ENCODE peak calls at places on chromosome 17, in six cellular contexts. G, N, T, U, B and C are unnamed samples.

GRCh38 chr17:35797918-35798317 is 2.5 kb upstream of the MMP28 start:
- DNase-seq in G (no peak), N (no peak), T (no peak), U (no peak), B (no peak), C (no peak)

GRCh38 chr17:61551255-61551742 is 39.7 kb downstream of the NACA2 start:
- DNase-seq in G (no peak), N (no peak), T (no peak), U (no peak), B (no peak), C (no peak)

GRCh38 chr17:78826836-78827509 is 13.6 kb downstream of the USP36 start:
- DNase-seq in G (no peak), N (peak), T (no peak), U (no peak), B (no peak), C (no peak)

GRCh38 chr17:66459811-66460270 is 157.4 kb downstream of the PRKCA start:
- DNase-seq in G (no peak), N (no peak), T (peak), U (no peak), B (no peak), C (peak)

GRCh38 chr17:8964801-8965393 is 610 bp downstream of the PIK3R5 start:
- DNase-seq in G (no peak), N (no peak), T (no peak), U (peak), B (no peak), C (no peak)

GRCh38 chr17:72812823-72813222 is 279.7 kb downstream of the SLC39A11 start:
- DNase-seq in G (no peak), N (no peak), T (no peak), U (no peak), B (no peak), C (no peak)

GRCh38 chr17:36149296-36149820 is 27.1 kb downstream of the TBC1D3B start:
- DNase-seq in G (peak), N (no peak), T (no peak), U (no peak), B (no peak), C (no peak)

GRCh38 chr17:79627766-79628690 is 17.2 kb upstream of the RBFOX3 start:
- DNase-seq in G (peak), N (no peak), T (no peak), U (peak), B (peak), C (no peak)

GRCh38 chr17:1997587-1998425 is 27.3 kb downstream of the RTN4RL1 start:
- DNase-seq in G (no peak), N (no peak), T (no peak), U (peak), B (no peak), C (no peak)

GRCh38 chr17:37490638-37491614 is 1.2 kb downstream of the DUSP14 start:
- DNase-seq in G (peak), N (no peak), T (peak), U (peak), B (no peak), C (no peak)

GRCh38 chr17:33523577-33523981 is 230.5 kb upstream of the ASIC2 start:
- DNase-seq in G (peak), N (no peak), T (no peak), U (no peak), B (no peak), C (no peak)

GRCh38 chr17:35051183-35051578 is 12.3 kb downstream of the RFFL start:
- DNase-seq in G (no peak), N (no peak), T (no peak), U (no peak), B (no peak), C (no peak)

GRCh38 chr17:81260171-81260570 is 21.1 kb downstream of the NDUFAF8 start:
- DNase-seq in G (no peak), N (no peak), T (no peak), U (no peak), B (no peak), C (no peak)
- H3K27ac ChIP-seq in G (no peak), N (no peak), T (no peak), U (no peak), B (no peak), C (no peak)

DNA sequence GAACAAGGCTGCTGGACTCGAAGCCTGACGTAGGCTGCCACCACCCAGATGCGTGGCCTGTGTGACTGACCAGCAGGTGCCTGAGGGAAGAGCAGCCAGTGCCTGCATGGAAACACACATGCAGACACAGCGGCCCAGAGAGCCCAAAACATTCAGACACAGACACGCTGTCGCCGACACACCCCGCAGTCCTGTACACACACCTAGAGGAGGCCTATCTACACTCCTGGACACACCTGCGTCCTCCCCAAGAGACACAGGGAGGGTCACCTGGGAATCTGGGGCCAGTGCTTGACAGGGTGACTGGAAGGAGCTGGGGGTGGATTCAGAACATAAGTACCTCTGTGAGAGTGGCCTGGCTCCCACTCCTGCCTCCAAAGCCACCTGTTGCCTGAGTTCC is 6.1 kb upstream of the TSPOAP1 start:
- DNase-seq in G (no peak), N (no peak), T (no peak), U (no peak), B (peak), C (no peak)
- H3K27ac ChIP-seq in G (no peak), N (no peak), T (no peak), U (no peak), B (peak), C (no peak)

DNA sequence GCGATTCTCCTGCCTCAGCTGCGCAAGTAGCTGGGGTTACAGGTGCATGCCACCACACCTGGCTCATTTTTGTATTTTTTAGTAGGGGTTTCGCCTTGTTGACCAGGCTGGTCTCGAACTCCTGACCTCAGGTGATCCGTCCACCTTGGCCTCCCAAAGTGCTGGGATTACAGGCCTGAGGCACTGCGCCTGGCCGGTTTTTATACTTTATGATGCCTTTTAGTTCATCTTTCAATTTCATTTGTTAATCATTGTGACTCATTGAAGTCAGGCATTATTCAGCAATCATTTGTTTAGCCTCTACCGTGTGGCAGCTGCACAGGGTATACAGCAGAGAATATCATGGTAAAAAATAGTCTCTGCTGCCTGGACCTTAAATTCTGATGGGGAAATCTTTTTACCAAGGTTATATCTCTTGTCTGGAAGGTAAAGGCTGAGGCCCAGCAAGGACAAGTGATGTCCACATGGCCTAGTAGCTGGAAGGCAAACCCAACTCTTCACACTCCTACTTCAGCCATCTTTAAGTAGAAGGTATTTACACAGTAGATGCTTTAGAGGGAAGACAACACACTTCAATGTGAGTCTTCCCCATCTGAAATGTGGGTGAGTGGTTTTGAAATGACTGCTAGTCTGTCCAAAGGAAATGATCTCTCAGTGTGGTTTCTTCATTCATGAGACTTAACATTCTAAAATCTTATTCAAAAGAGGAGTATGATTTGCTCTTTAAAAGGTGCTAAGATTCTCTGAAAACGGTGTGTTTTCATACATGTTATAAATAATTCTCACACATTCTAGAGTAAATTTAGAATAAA is 2.4 kb downstream of the PRPSAP2 start:
- DNase-seq in G (no peak), N (no peak), T (no peak), U (no peak), B (no peak), C (no peak)
- H3K27ac ChIP-seq in G (no peak), N (no peak), T (no peak), U (no peak), B (no peak), C (peak)

DNA sequence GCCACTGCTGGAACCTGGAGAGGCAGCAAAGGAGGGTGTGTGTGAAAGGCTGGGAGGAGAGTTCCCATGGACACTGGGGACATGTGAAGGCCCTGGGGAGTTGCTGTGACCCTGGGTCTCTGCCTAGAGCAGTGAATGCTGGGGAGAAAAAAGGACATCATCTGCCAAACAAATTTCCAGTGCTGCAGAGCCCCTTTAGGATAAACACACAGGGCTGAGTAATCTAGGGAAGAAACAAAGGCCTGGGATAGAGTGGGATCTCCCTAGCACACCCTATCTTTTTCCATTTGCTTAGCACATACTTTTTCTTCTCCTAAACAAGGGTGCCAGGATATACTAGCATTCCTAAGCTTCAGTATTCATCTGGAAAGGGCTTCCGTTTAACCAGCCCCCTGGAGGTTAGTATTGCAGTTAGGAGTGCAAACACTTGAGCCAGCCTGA is 3.3 kb upstream of the HIGD1B start:
- DNase-seq in G (peak), N (no peak), T (no peak), U (no peak), B (no peak), C (no peak)
- H3K27ac ChIP-seq in G (peak), N (no peak), T (no peak), U (no peak), B (no peak), C (no peak)

DNA sequence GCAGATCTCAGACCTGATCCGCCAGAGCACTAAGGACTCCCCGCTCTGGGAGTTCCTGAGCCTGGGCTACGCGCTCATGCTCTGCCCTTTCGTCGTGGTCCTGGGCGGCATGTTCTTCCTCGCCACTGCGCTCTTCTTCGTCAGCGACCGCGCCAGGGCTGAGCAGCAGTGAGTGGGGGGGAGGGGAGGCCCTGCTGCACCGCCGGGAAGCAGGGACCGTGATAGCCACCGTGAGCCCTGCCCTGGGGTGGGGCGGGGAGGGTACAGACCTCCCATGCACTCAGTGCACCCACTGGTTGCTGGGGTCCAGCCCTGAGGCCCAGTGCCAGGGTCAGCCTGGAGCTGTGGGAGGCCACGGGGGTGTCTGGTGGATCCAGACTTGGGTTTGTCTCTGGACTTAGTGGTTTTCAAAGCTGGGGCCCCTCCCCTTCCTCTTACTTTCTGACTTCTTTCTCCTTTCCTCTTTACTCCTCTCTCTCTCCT is 18.9 kb downstream of the MYBBP1A start:
- DNase-seq in G (no peak), N (no peak), T (no peak), U (peak), B (no peak), C (no peak)
- H3K27ac ChIP-seq in G (peak), N (peak), T (no peak), U (no peak), B (no peak), C (no peak)

GRCh38 chr17:46191332-46192210 is 1.7 kb downstream of the KANSL1 start:
- DNase-seq in G (peak), N (peak), T (peak), U (peak), B (no peak), C (no peak)
- H3K27ac ChIP-seq in G (peak), N (peak), T (peak), U (peak), B (peak), C (peak)

DNA sequence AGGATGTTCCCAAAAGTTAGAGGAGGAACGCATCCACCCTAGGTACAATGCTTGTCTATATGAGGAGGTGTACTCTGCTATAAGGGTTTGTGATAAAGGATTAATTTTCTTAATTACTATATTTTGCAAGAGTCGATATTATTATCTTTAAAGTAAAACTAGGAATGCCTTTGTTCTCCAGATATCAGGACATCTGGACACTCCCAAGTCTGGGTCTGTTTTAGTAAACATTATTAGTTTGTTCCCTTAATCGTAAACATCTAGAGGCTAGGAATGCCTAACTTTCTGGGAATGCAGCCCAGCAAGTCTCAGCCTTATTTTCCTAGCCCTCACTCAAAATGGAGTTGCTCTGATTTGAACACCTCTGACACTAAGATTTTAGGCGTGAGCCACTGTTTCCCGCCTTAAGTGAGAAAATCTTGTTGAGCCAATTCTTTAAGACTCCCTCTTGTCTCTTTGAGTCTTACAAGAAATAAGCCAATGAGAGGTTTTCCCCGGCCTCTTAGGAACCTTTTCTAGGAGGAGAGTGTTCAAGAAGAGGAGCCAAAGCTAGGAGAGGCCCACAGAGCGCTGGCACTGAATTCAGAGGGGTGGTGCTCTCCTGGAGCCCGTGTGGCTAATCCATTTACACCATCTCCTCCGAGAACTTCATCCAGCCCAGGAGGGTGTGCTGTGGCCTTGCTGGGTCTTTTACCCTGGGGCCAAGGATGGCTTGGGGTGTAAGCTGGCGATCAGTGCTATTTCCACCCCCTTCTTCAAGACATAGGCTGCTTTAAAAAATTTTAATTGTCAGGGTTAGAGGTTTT is 40.9 kb downstream of the SMARCE1 start:
- DNase-seq in G (no peak), N (no peak), T (peak), U (no peak), B (no peak), C (no peak)
- H3K27ac ChIP-seq in G (no peak), N (no peak), T (peak), U (no peak), B (peak), C (no peak)